ENCODE peak calls at places on chromosome 7, in eight cellular contexts. One of them, this sample, is unnamed.

GRCh38 chr7:127751062-127751722 is 99.2 kb downstream of the SND1 start:
- DNase-seq in WTC11: no peak
- DNase-seq in SK-N-SH: no peak
- DNase-seq in H1: no peak
- DNase-seq in HCT116: no peak
- DNase-seq in K562: no peak
- DNase-seq in GM12878: no peak
- DNase-seq in A549: no peak
- DNase-seq in this sample: peak

GRCh38 chr7:100130608-100131453 is 4.1 kb downstream of the MBLAC1 start:
- DNase-seq in HCT116: no peak
- DNase-seq in GM12878: no peak
- DNase-seq in K562: peak
- DNase-seq in SK-N-SH: peak
- DNase-seq in A549: peak
- DNase-seq in H1: peak
- DNase-seq in WTC11: peak
- DNase-seq in this sample: peak

GRCh38 chr7:158406817-158407216 is 180.8 kb downstream of the PTPRN2 start:
- DNase-seq in WTC11: no peak
- DNase-seq in A549: no peak
- DNase-seq in HCT116: no peak
- DNase-seq in GM12878: no peak
- DNase-seq in K562: no peak
- DNase-seq in SK-N-SH: no peak
- DNase-seq in H1: no peak
- DNase-seq in this sample: no peak

GRCh38 chr7:28958235-28958945 is at the start of gene TRIL:
- DNase-seq in A549: no peak
- DNase-seq in K562: no peak
- DNase-seq in H1: peak
- DNase-seq in GM12878: no peak
- DNase-seq in WTC11: peak
- DNase-seq in HCT116: no peak
- DNase-seq in SK-N-SH: peak
- DNase-seq in this sample: no peak

GRCh38 chr7:138948403-138948802 is 32.8 kb downstream of the KIAA1549 start:
- DNase-seq in WTC11: no peak
- DNase-seq in GM12878: peak
- DNase-seq in K562: no peak
- DNase-seq in H1: no peak
- DNase-seq in SK-N-SH: no peak
- DNase-seq in HCT116: no peak
- DNase-seq in A549: no peak
- DNase-seq in this sample: peak

GRCh38 chr7:90469554-90469953 is at the start of gene PTTG1IP2:
- DNase-seq in K562: no peak
- DNase-seq in GM12878: no peak
- DNase-seq in SK-N-SH: no peak
- DNase-seq in WTC11: no peak
- DNase-seq in A549: no peak
- DNase-seq in HCT116: no peak
- DNase-seq in H1: no peak
- DNase-seq in this sample: no peak

GRCh38 chr7:26850193-26850651 is 14.2 kb downstream of the SKAP2 start:
- DNase-seq in H1: no peak
- DNase-seq in A549: no peak
- DNase-seq in WTC11: no peak
- DNase-seq in SK-N-SH: no peak
- DNase-seq in K562: peak
- DNase-seq in HCT116: no peak
- DNase-seq in GM12878: no peak
- DNase-seq in this sample: no peak

GRCh38 chr7:151699147-151699546 is 177.8 kb downstream of the PRKAG2 start:
- DNase-seq in A549: peak
- DNase-seq in HCT116: no peak
- DNase-seq in H1: no peak
- DNase-seq in GM12878: no peak
- DNase-seq in SK-N-SH: no peak
- DNase-seq in WTC11: no peak
- DNase-seq in K562: peak
- DNase-seq in this sample: peak

GRCh38 chr7:8511810-8512209 is 78.4 kb downstream of the NXPH1 start:
- DNase-seq in GM12878: no peak
- DNase-seq in K562: peak
- DNase-seq in A549: no peak
- DNase-seq in SK-N-SH: peak
- DNase-seq in HCT116: no peak
- DNase-seq in WTC11: no peak
- DNase-seq in H1: no peak
- DNase-seq in this sample: no peak

GRCh38 chr7:129670636-129671035 is 59.1 kb downstream of the NRF1 start:
- DNase-seq in GM12878: no peak
- DNase-seq in H1: no peak
- DNase-seq in HCT116: no peak
- DNase-seq in WTC11: no peak
- DNase-seq in SK-N-SH: no peak
- DNase-seq in A549: no peak
- DNase-seq in K562: peak
- DNase-seq in this sample: no peak

GRCh38 chr7:155520114-155520513 is 26.2 kb downstream of the CNPY1 start:
- DNase-seq in H1: no peak
- DNase-seq in GM12878: no peak
- DNase-seq in WTC11: no peak
- DNase-seq in HCT116: no peak
- DNase-seq in SK-N-SH: no peak
- DNase-seq in A549: no peak
- DNase-seq in K562: no peak
- DNase-seq in this sample: no peak

GRCh38 chr7:139777948-139778841 is at the start of gene HIPK2:
- DNase-seq in K562: peak
- DNase-seq in WTC11: peak
- DNase-seq in GM12878: no peak
- DNase-seq in H1: peak
- DNase-seq in A549: peak
- DNase-seq in SK-N-SH: peak
- DNase-seq in HCT116: no peak
- DNase-seq in this sample: peak

GRCh38 chr7:38704751-38705150 is 73.6 kb upstream of the AMPH start:
- DNase-seq in WTC11: no peak
- DNase-seq in SK-N-SH: no peak
- DNase-seq in A549: no peak
- DNase-seq in K562: no peak
- DNase-seq in GM12878: no peak
- DNase-seq in HCT116: no peak
- DNase-seq in H1: no peak
- DNase-seq in this sample: no peak

GRCh38 chr7:43076189-43076605 is 36.2 kb upstream of the HECW1 start:
- DNase-seq in K562: no peak
- DNase-seq in HCT116: no peak
- DNase-seq in H1: no peak
- DNase-seq in SK-N-SH: no peak
- DNase-seq in A549: peak
- DNase-seq in GM12878: peak
- DNase-seq in WTC11: no peak
- DNase-seq in this sample: no peak

GRCh38 chr7:50814166-50814565 is 31.5 kb upstream of the GRB10 start:
- DNase-seq in WTC11: no peak
- DNase-seq in SK-N-SH: no peak
- DNase-seq in K562: no peak
- DNase-seq in A549: no peak
- DNase-seq in H1: no peak
- DNase-seq in HCT116: no peak
- DNase-seq in GM12878: no peak
- DNase-seq in this sample: no peak

GRCh38 chr7:136523581-136523980 is 344.9 kb upstream of the CHRM2 start:
- DNase-seq in H1: no peak
- DNase-seq in WTC11: no peak
- DNase-seq in HCT116: no peak
- DNase-seq in GM12878: no peak
- DNase-seq in SK-N-SH: no peak
- DNase-seq in A549: no peak
- DNase-seq in K562: no peak
- DNase-seq in this sample: no peak

GRCh38 chr7:69598487-69599148 is 343 bp downstream of the AUTS2 start:
- DNase-seq in GM12878: no peak
- DNase-seq in HCT116: no peak
- DNase-seq in H1: no peak
- DNase-seq in SK-N-SH: no peak
- DNase-seq in A549: no peak
- DNase-seq in K562: no peak
- DNase-seq in WTC11: peak
- DNase-seq in this sample: peak

GRCh38 chr7:112449353-112449752 is 907 bp upstream of the IFRD1 start:
- DNase-seq in HCT116: peak
- DNase-seq in SK-N-SH: no peak
- DNase-seq in WTC11: no peak
- DNase-seq in H1: no peak
- DNase-seq in K562: no peak
- DNase-seq in A549: peak
- DNase-seq in GM12878: no peak
- DNase-seq in this sample: peak

GRCh38 chr7:155961241-155962190 is 149.3 kb upstream of the SHH start:
- DNase-seq in A549: no peak
- DNase-seq in H1: peak
- DNase-seq in GM12878: no peak
- DNase-seq in SK-N-SH: no peak
- DNase-seq in WTC11: no peak
- DNase-seq in K562: no peak
- DNase-seq in HCT116: peak
- DNase-seq in this sample: peak

GRCh38 chr7:76050545-76050944 is 2.6 kb downstream of the MDH2 start:
- DNase-seq in SK-N-SH: no peak
- DNase-seq in GM12878: no peak
- DNase-seq in HCT116: no peak
- DNase-seq in A549: no peak
- DNase-seq in WTC11: no peak
- DNase-seq in H1: no peak
- DNase-seq in K562: peak
- DNase-seq in this sample: no peak

GRCh38 chr7:50304911-50305621 is 550 bp downstream of the IKZF1 start:
- DNase-seq in A549: no peak
- DNase-seq in WTC11: no peak
- DNase-seq in H1: no peak
- DNase-seq in GM12878: no peak
- DNase-seq in SK-N-SH: peak
- DNase-seq in HCT116: no peak
- DNase-seq in K562: peak
- DNase-seq in this sample: peak

GRCh38 chr7:55971045-55971444 is 6.7 kb downstream of the NIPSNAP2 start:
- DNase-seq in K562: no peak
- DNase-seq in HCT116: no peak
- DNase-seq in H1: no peak
- DNase-seq in A549: no peak
- DNase-seq in WTC11: no peak
- DNase-seq in GM12878: no peak
- DNase-seq in SK-N-SH: no peak
- DNase-seq in this sample: no peak

GRCh38 chr7:105806592-105807266 is 69.7 kb downstream of the ATXN7L1 start:
- DNase-seq in A549: peak
- DNase-seq in SK-N-SH: no peak
- DNase-seq in WTC11: no peak
- DNase-seq in GM12878: peak
- DNase-seq in HCT116: no peak
- DNase-seq in H1: no peak
- DNase-seq in K562: no peak
- DNase-seq in this sample: peak

GRCh38 chr7:31120800-31121513 is 68.8 kb downstream of the ADCYAP1R1 start:
- DNase-seq in HCT116: no peak
- DNase-seq in K562: no peak
- DNase-seq in GM12878: no peak
- DNase-seq in SK-N-SH: no peak
- DNase-seq in A549: no peak
- DNase-seq in WTC11: no peak
- DNase-seq in H1: peak
- DNase-seq in this sample: no peak
- TF ChIP-seq MAX in HCT116: no peak
- TF ChIP-seq MAX in K562: no peak
- TF ChIP-seq MAX in GM12878: no peak
- TF ChIP-seq MAX in SK-N-SH: no peak
- TF ChIP-seq MAX in A549: no peak
- TF ChIP-seq MAX in WTC11: no peak
- TF ChIP-seq MAX in H1: no peak
- TF ChIP-seq MAX in this sample: no peak

DNA sequence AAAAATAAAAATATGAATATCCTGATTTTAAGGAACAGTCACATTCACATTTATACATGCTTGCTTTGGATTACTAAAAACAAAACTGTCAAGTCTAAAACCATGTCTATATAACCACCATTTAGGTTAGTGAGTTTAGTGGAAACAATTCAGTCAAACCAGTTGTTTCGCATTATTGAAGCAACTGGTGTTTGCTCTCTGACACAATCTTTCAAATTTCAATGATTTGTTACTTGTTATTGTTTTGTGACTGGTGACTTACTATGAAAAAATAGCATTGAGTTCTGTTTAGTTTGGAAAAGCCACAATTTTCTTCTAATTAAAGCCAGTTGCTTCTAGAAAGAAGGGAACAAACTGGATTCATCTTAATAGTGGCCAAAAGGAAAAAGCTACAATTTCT is 30.5 kb downstream of the LAMB4 start:
- DNase-seq in SK-N-SH: no peak
- DNase-seq in A549: no peak
- DNase-seq in WTC11: no peak
- DNase-seq in GM12878: no peak
- DNase-seq in HCT116: no peak
- DNase-seq in H1: no peak
- DNase-seq in K562: no peak
- DNase-seq in this sample: no peak
- TF ChIP-seq MAX in SK-N-SH: no peak
- TF ChIP-seq MAX in A549: no peak
- TF ChIP-seq MAX in WTC11: no peak
- TF ChIP-seq MAX in GM12878: no peak
- TF ChIP-seq MAX in HCT116: no peak
- TF ChIP-seq MAX in H1: no peak
- TF ChIP-seq MAX in K562: no peak
- TF ChIP-seq MAX in this sample: no peak

GRCh38 chr7:21526448-21526847 is 16.4 kb upstream of the DNAH11 start:
- DNase-seq in HCT116: no peak
- DNase-seq in SK-N-SH: no peak
- DNase-seq in GM12878: no peak
- DNase-seq in H1: no peak
- DNase-seq in K562: no peak
- DNase-seq in WTC11: no peak
- DNase-seq in A549: no peak
- DNase-seq in this sample: no peak

GRCh38 chr7:21524680-21525079 is 18.2 kb upstream of the DNAH11 start:
- DNase-seq in K562: no peak
- DNase-seq in SK-N-SH: no peak
- DNase-seq in HCT116: no peak
- DNase-seq in H1: no peak
- DNase-seq in WTC11: no peak
- DNase-seq in A549: no peak
- DNase-seq in GM12878: no peak
- DNase-seq in this sample: no peak

GRCh38 chr7:21526007-21526406 is 16.8 kb upstream of the DNAH11 start:
- DNase-seq in A549: peak
- DNase-seq in K562: peak
- DNase-seq in HCT116: peak
- DNase-seq in SK-N-SH: peak
- DNase-seq in H1: no peak
- DNase-seq in GM12878: no peak
- DNase-seq in WTC11: no peak
- DNase-seq in this sample: peak
- TF ChIP-seq MAX in A549: no peak
- TF ChIP-seq MAX in K562: no peak
- TF ChIP-seq MAX in HCT116: no peak
- TF ChIP-seq MAX in SK-N-SH: no peak
- TF ChIP-seq MAX in H1: no peak
- TF ChIP-seq MAX in GM12878: no peak
- TF ChIP-seq MAX in WTC11: no peak
- TF ChIP-seq MAX in this sample: no peak

GRCh38 chr7:24718977-24719491 is 38.2 kb downstream of the GSDME start:
- DNase-seq in A549: no peak
- DNase-seq in SK-N-SH: no peak
- DNase-seq in HCT116: no peak
- DNase-seq in WTC11: no peak
- DNase-seq in H1: peak
- DNase-seq in K562: no peak
- DNase-seq in GM12878: peak
- DNase-seq in this sample: no peak
- TF ChIP-seq MAX in A549: no peak
- TF ChIP-seq MAX in SK-N-SH: no peak
- TF ChIP-seq MAX in HCT116: no peak
- TF ChIP-seq MAX in WTC11: no peak
- TF ChIP-seq MAX in H1: no peak
- TF ChIP-seq MAX in K562: no peak
- TF ChIP-seq MAX in GM12878: no peak
- TF ChIP-seq MAX in this sample: no peak